ENCODE peak calls at places on chromosomes 16 and 17, in seven cellular contexts. K, F, C, L, O, J and S are unnamed samples.

GRCh38 chr17:56700919-56701420 is 107.5 kb downstream of the NOG start:
- DNase-seq in K (no peak), F (no peak), C (no peak), L (no peak), O (no peak), J (no peak), S (no peak)

GRCh38 chr17:43755389-43755875 is 3.2 kb downstream of the SOST start:
- DNase-seq in K (no peak), F (no peak), C (no peak), L (no peak), O (no peak), J (no peak), S (peak; percentile 53)

GRCh38 chr17:17874478-17874877 is 37.7 kb upstream of the SREBF1 start:
- DNase-seq in K (no peak), F (no peak), C (no peak), L (no peak), O (peak; percentile 96), J (peak; percentile 69), S (no peak)

GRCh38 chr17:79160980-79161621 is 86.5 kb downstream of the ENGASE start:
- DNase-seq in K (no peak), F (no peak), C (peak; percentile 46), L (no peak), O (no peak), J (no peak), S (no peak)

GRCh38 chr16:57892041-57892440 is 78.9 kb downstream of the CNGB1 start:
- DNase-seq in K (no peak), F (no peak), C (no peak), L (no peak), O (peak; percentile 90), J (peak; percentile 13), S (no peak)

GRCh38 chr16:85435298-85435697 is 177.8 kb upstream of the GSE1 start:
- DNase-seq in K (no peak), F (no peak), C (no peak), L (no peak), O (no peak), J (no peak), S (peak; percentile 25)

GRCh38 chr16:13863075-13863765 is 56.7 kb upstream of the ERCC4 start:
- DNase-seq in K (no peak), F (no peak), C (no peak), L (no peak), O (no peak), J (no peak), S (no peak)

GRCh38 chr17:33175565-33175964 is 117.5 kb downstream of the ASIC2 start:
- DNase-seq in K (no peak), F (no peak), C (no peak), L (peak; percentile 64), O (no peak), J (no peak), S (no peak)

GRCh38 chr16:89921131-89921698 is 1.9 kb upstream of the TUBB3 start:
- DNase-seq in K (no peak), F (no peak), C (peak; percentile 78), L (no peak), O (no peak), J (no peak), S (no peak)

GRCh38 chr17:42596386-42596785 is 12.8 kb downstream of the RETREG3 start:
- DNase-seq in K (no peak), F (no peak), C (no peak), L (no peak), O (no peak), J (no peak), S (no peak)

GRCh38 chr16:30112197-30113030 is 923 bp downstream of the GDPD3 start:
- DNase-seq in K (no peak), F (peak; percentile 83), C (peak; percentile 80), L (peak; percentile 69), O (peak; percentile 69), J (no peak), S (peak; percentile 84)

GRCh38 chr17:71296005-71296404 is 824.8 kb upstream of the SOX9 start:
- DNase-seq in K (no peak), F (no peak), C (no peak), L (no peak), O (no peak), J (no peak), S (peak; percentile 23)

GRCh38 chr17:3795758-3796102 is 5.3 kb downstream of the ITGAE start:
- DNase-seq in K (no peak), F (no peak), C (no peak), L (no peak), O (no peak), J (no peak), S (no peak)

GRCh38 chr16:48041861-48042435 is 113.8 kb downstream of the ABCC12 start:
- DNase-seq in K (no peak), F (no peak), C (peak; percentile 7), L (no peak), O (no peak), J (peak; percentile 22), S (no peak)
- TF ChIP-seq CTCF in K (peak; percentile 63), F (no peak), C (no peak), L (no peak), O (no peak), J (no peak), S (no peak)

DNA sequence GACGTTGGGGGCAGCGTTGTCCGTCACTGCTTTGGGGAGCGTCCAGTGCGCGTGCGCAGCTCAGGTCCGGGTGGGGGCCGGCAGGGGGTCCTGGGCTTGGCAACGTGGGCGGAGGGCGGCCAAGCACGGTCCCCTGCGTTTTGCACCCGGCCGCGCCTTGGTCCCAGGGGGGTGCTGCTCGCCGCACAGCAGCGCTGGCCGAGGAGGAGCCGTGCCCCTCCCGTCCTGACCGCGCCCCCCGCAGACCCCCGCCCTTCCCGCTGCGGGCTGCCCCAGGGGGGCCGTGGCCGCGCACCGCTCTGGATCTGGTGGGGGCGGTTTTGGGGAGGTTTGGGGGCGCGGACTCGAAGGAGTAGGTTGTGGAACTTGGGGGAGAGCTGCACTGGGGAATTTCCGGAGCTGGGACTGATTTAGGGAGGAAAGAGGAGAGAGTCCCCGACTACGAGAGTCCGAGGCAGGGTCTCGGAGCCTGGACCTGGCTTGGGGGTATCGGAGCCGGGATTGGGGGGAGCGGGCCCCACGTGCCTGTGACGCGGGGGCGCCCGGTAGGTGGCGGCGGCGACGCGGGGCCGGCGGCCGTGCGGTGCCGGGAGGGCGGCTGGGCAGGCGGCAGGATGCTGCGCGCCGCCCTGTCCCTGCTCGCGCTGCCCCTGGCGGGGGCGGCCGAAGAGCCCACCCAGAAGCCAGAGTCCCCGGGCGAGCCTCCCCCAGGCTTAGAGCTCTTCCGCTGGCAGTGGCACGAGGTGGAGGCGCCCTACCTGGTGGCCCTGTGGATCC is at the start of gene SLC9A5:
- DNase-seq in K (no peak), F (no peak), C (peak; percentile 60), L (peak; percentile 43), O (no peak), J (no peak), S (peak; percentile 56)
- TF ChIP-seq CTCF in K (peak; percentile 42), F (no peak), C (no peak), L (peak; percentile 27), O (no peak), J (peak; percentile 28), S (no peak)

GRCh38 chr16:662095-662494 is 5.8 kb upstream of the RHOT2 start:
- DNase-seq in K (no peak), F (no peak), C (no peak), L (no peak), O (no peak), J (no peak), S (no peak)
- TF ChIP-seq CTCF in K (no peak), F (no peak), C (no peak), L (no peak), O (no peak), J (no peak), S (no peak)

GRCh38 chr17:5747276-5747675 is 163.0 kb upstream of the NLRP1 start:
- DNase-seq in K (no peak), F (no peak), C (no peak), L (no peak), O (no peak), J (no peak), S (no peak)
- TF ChIP-seq CTCF in K (no peak), F (no peak), C (no peak), L (no peak), O (no peak), J (no peak), S (no peak)

GRCh38 chr17:72295916-72296315 is 175.1 kb downstream of the SOX9 start:
- DNase-seq in K (no peak), F (no peak), C (no peak), L (no peak), O (no peak), J (no peak), S (no peak)

GRCh38 chr17:72296456-72296855 is 175.6 kb downstream of the SOX9 start:
- DNase-seq in K (no peak), F (no peak), C (no peak), L (no peak), O (peak; percentile 25), J (peak; percentile 34), S (no peak)

GRCh38 chr17:72294487-72294893 is 173.7 kb downstream of the SOX9 start:
- DNase-seq in K (no peak), F (no peak), C (no peak), L (no peak), O (no peak), J (no peak), S (no peak)

GRCh38 chr17:72299092-72299491 is 178.3 kb downstream of the SOX9 start:
- DNase-seq in K (no peak), F (no peak), C (no peak), L (no peak), O (no peak), J (no peak), S (no peak)

DNA sequence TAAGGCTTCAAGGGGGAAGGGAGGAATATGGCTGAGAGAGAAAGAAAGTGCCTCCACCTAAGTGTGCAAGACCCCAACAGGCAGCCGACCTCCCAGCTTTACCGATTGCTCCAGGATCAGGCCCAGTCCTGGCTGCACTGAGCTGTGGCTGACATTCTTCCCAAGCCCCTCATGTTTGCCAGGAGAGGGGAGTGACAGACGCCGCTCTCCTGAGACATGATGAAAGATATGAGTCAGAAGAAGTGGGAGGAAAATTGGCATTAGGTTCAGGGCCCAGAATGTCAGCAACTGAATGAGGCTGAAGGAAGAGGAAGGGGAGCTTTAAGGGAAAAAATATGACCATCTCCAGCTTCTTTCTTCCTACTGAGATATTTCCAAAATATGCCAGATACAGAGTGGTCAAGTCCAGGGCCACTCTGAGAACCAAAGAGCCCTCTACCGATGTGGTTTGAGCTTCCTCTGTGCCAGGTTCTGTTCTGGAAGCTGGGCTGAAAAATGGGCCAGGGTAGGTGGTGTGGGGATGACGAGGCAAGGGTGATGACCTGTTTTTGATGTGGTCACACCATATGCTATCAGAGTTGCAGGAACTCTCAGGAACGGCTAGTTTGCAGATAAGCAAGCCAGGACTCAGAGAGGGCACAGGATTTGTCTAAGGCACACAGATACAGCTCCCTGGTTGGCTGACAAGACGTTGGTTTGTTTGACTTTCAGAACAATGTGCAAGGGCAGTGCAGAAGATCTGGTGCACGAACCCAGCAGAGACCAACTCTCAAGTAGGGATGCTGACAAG is 176.7 kb downstream of the SOX9 start:
- DNase-seq in K (no peak), F (no peak), C (no peak), L (no peak), O (peak; percentile 79), J (peak; percentile 87), S (no peak)
- TF ChIP-seq CTCF in K (no peak), F (no peak), C (no peak), L (no peak), O (no peak), J (no peak), S (no peak)